ENCODE peak calls at places on chromosomes 4 and X, in seven cellular contexts. B, M, J, H, A, Q and K are unnamed samples.

GRCh38 chr4:6032249-6033244 is 14.3 kb upstream of the C4orf50 start:
- DNase-seq in B (no peak), M (no peak), J (no peak), H (no peak), A (no peak), Q (no peak), K (peak; percentile 55)

GRCh38 chr4:105765690-105766407 is 57.3 kb downstream of the GSTCD start:
- DNase-seq in B (peak; percentile 8), M (peak; percentile 13), J (no peak), H (no peak), A (peak; percentile 63), Q (peak; percentile 3), K (no peak)

GRCh38 chr4:44738615-44739014 is 12.3 kb upstream of the GNPDA2 start:
- DNase-seq in B (no peak), M (no peak), J (no peak), H (no peak), A (no peak), Q (no peak), K (peak; percentile 22)

GRCh38 chrX:427812-428725 is 41.4 kb upstream of the PPP2R3B start:
- DNase-seq in B (peak; percentile 19), M (peak; percentile 28), J (peak; percentile 54), H (no peak), A (no peak), Q (peak; percentile 54), K (no peak)

GRCh38 chr4:124018383-124019317 is 622.1 kb downstream of the SPRY1 start:
- DNase-seq in B (peak; percentile 12), M (no peak), J (peak; percentile 61), H (peak; percentile 33), A (no peak), Q (no peak), K (no peak)

GRCh38 chr4:185912779-185913178 is 100.8 kb upstream of the SORBS2 start:
- DNase-seq in B (no peak), M (no peak), J (no peak), H (no peak), A (no peak), Q (no peak), K (no peak)

GRCh38 chr4:124806403-124806802 is 93.9 kb upstream of the ANKRD50 start:
- DNase-seq in B (no peak), M (peak; percentile 4), J (no peak), H (no peak), A (no peak), Q (peak; percentile 1), K (no peak)

GRCh38 chrX:132968282-132968681 is 9.9 kb upstream of the HS6ST2 start:
- DNase-seq in B (no peak), M (no peak), J (no peak), H (no peak), A (no peak), Q (no peak), K (no peak)

GRCh38 chr4:94961420-94961819 is 203.7 kb downstream of the BMPR1B start:
- DNase-seq in B (no peak), M (no peak), J (no peak), H (no peak), A (no peak), Q (no peak), K (no peak)

GRCh38 chrX:112163916-112164315 is 81.3 kb upstream of the TRPC5 start:
- DNase-seq in B (no peak), M (no peak), J (no peak), H (no peak), A (no peak), Q (no peak), K (no peak)

GRCh38 chr4:139509727-139510410 is 46.1 kb downstream of the SETD7 start:
- DNase-seq in B (peak; percentile 53), M (no peak), J (no peak), H (no peak), A (no peak), Q (no peak), K (peak; percentile 60)

GRCh38 chrX:24443943-24444342 is 21.1 kb upstream of the PDK3 start:
- DNase-seq in B (no peak), M (no peak), J (no peak), H (no peak), A (no peak), Q (no peak), K (no peak)

GRCh38 chrX:110418220-110418856 is 59.7 kb downstream of the RTL9 start:
- DNase-seq in B (no peak), M (peak; percentile 40), J (peak; percentile 22), H (no peak), A (no peak), Q (no peak), K (peak; percentile 2)

GRCh38 chr4:76212301-76212700 is 1.3 kb downstream of the SCARB2 start:
- DNase-seq in B (no peak), M (no peak), J (no peak), H (no peak), A (no peak), Q (no peak), K (no peak)

GRCh38 chrX:148914783-148915182 is 414.4 kb downstream of the AFF2 start:
- DNase-seq in B (no peak), M (no peak), J (no peak), H (peak; percentile 72), A (no peak), Q (no peak), K (no peak)

GRCh38 chr4:142817442-142817841 is 28.7 kb downstream of the INPP4B start:
- DNase-seq in B (no peak), M (no peak), J (no peak), H (no peak), A (peak; percentile 88), Q (no peak), K (no peak)

GRCh38 chrX:5644786-5645185 is 583.9 kb downstream of the NLGN4X start:
- DNase-seq in B (no peak), M (no peak), J (no peak), H (no peak), A (no peak), Q (no peak), K (no peak)

DNA sequence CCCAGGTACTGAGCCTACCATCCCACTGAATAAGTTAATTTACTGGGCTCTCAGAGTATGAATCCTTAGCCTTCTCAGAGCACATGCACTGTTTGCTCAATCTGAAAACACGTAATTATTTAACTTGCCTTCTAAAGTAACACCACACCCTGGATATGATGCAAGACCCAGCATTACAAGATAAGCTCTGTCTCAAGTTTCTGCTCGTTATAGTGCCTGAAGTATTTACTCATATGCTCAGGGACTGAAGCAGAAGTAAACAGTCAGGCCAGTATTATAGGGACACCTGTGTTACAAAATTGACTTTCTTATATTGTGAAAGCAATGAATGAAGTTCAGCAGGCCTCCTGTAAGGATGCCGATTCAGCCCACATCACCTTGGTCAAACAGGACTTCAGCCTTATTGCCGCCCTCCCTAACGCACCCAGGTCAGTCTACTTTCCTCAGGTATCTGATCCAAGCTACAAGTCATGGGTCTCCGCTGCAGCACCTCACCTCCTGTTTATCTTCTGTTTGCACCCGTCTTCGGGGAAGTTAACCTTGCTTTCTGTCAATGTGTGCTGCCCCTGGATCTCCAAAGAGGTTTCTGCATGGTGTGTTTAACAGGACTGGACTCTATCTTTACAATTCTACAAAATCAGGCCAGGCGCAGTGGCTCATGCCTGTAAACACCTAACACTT is 42.9 kb upstream of the KLF3 start:
- DNase-seq in B (peak; percentile 44), M (peak; percentile 45), J (no peak), H (no peak), A (peak; percentile 29), Q (no peak), K (peak; percentile 55)
- TF ChIP-seq JUND in B (no peak), M (peak; percentile 88), J (no peak), H (no peak), A (peak; percentile 29), Q (no peak), K (no peak)

GRCh38 chr4:151874328-151874727 is 113.5 kb upstream of the GATB start:
- DNase-seq in B (no peak), M (no peak), J (no peak), H (no peak), A (no peak), Q (peak; percentile 15), K (no peak)

GRCh38 chr4:151879705-151880104 is 118.9 kb upstream of the GATB start:
- DNase-seq in B (no peak), M (no peak), J (no peak), H (no peak), A (no peak), Q (no peak), K (no peak)

GRCh38 chr4:151882072-151882803 is 121.4 kb upstream of the GATB start:
- DNase-seq in B (no peak), M (no peak), J (no peak), H (peak; percentile 56), A (no peak), Q (no peak), K (no peak)

GRCh38 chr4:151876411-151876988 is 115.7 kb upstream of the GATB start:
- DNase-seq in B (no peak), M (no peak), J (no peak), H (no peak), A (no peak), Q (no peak), K (no peak)
- TF ChIP-seq JUND in B (no peak), M (no peak), J (no peak), H (no peak), A (no peak), Q (no peak), K (no peak)

DNA sequence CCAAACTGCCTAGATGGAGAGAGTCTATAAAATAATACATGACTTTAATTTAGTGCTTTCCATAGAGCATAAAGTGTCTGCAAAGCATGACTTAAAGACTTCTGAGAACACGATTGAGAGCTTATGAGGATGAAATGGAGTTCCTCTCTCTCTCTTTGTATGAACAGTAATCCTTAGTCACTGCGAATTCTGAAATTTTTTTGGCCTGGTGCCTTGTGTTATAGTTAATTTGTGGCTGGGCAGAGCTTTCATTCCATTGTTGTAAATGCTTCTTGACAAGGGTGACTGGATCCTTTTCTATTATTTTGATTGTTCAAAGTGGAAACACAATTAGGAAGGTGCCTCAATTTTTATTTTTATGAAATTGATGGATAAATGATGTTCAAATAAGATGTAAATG is 179.5 kb downstream of the CEP135 start:
- DNase-seq in B (no peak), M (no peak), J (no peak), H (no peak), A (no peak), Q (no peak), K (no peak)
- TF ChIP-seq JUND in B (no peak), M (no peak), J (no peak), H (no peak), A (no peak), Q (no peak), K (no peak)

GRCh38 chr4:56435748-56436442 is at the start of gene PAICS:
- DNase-seq in B (peak; percentile 90), M (peak; percentile 88), J (peak; percentile 93), H (peak; percentile 83), A (peak; percentile 84), Q (peak; percentile 94), K (peak; percentile 62)
- TF ChIP-seq JUND in B (no peak), M (peak; percentile 60), J (no peak), H (peak; percentile 89), A (no peak), Q (peak; percentile 74), K (no peak)

DNA sequence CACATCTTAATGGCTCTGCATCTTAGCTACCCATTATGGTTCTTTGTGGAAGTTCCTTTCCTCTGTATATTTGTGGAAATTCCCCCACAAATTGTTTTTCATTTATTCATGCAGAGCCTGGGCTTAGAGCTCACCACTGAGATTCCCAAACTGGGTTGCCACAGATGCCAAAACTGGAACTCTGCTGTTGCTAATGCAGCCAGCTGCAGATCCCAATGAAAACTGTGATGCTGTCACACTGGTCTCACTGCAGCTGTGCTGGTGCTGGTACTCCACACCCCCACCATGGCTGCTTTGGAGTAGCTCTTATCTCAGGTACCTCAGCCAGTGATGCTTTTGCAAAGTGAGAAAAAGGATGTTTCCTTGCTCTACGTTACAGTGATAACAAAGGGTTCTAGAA is 87.7 kb downstream of the DCK start:
- DNase-seq in B (no peak), M (no peak), J (no peak), H (no peak), A (no peak), Q (no peak), K (no peak)
- TF ChIP-seq JUND in B (no peak), M (no peak), J (no peak), H (no peak), A (no peak), Q (no peak), K (no peak)